ENCODE peak calls at places on chromosomes 7 and 10, in four cellular contexts. One of them, this sample, is unnamed.

GRCh38 chr7:101681170-101682007 is 52.3 kb upstream of the MYL10 start:
- DNase-seq in left ventricle myocardium inferior: peak
- DNase-seq in hepatocyte: peak
- DNase-seq in right lobe of liver: no peak
- DNase-seq in this sample: peak

GRCh38 chr7:29623976-29624375 is 60.3 kb downstream of the PRR15 start:
- DNase-seq in right lobe of liver: no peak
- DNase-seq in left ventricle myocardium inferior: no peak
- DNase-seq in hepatocyte: no peak
- DNase-seq in this sample: no peak

GRCh38 chr7:26688388-26688787 is 176.0 kb downstream of the SKAP2 start:
- DNase-seq in hepatocyte: peak
- DNase-seq in right lobe of liver: no peak
- DNase-seq in left ventricle myocardium inferior: no peak
- DNase-seq in this sample: no peak

GRCh38 chr7:21256310-21256877 is 171.5 kb upstream of the SP4 start:
- DNase-seq in left ventricle myocardium inferior: no peak
- DNase-seq in hepatocyte: peak
- DNase-seq in right lobe of liver: no peak
- DNase-seq in this sample: no peak

GRCh38 chr10:1174022-1174421 is 117.8 kb downstream of the WDR37 start:
- DNase-seq in right lobe of liver: peak
- DNase-seq in hepatocyte: no peak
- DNase-seq in left ventricle myocardium inferior: no peak
- DNase-seq in this sample: no peak

GRCh38 chr7:98991141-98991540 is 112.8 kb downstream of the TRRAP start:
- DNase-seq in hepatocyte: no peak
- DNase-seq in right lobe of liver: no peak
- DNase-seq in left ventricle myocardium inferior: no peak
- DNase-seq in this sample: no peak

GRCh38 chr10:1412531-1413189 is 324.7 kb downstream of the ADARB2 start:
- DNase-seq in right lobe of liver: no peak
- DNase-seq in left ventricle myocardium inferior: no peak
- DNase-seq in hepatocyte: no peak
- DNase-seq in this sample: no peak

GRCh38 chr7:44320794-44321371 is 4.5 kb downstream of the CAMK2B start:
- DNase-seq in left ventricle myocardium inferior: no peak
- DNase-seq in hepatocyte: no peak
- DNase-seq in right lobe of liver: peak
- DNase-seq in this sample: no peak

GRCh38 chr7:93055543-93056107 is 62.2 kb downstream of the SAMD9 start:
- DNase-seq in right lobe of liver: no peak
- DNase-seq in hepatocyte: peak
- DNase-seq in left ventricle myocardium inferior: no peak
- DNase-seq in this sample: no peak

GRCh38 chr10:125739994-125740679 is 20.6 kb downstream of the EDRF1 start:
- DNase-seq in hepatocyte: no peak
- DNase-seq in right lobe of liver: no peak
- DNase-seq in left ventricle myocardium inferior: no peak
- DNase-seq in this sample: no peak

GRCh38 chr10:50464004-50464409 is 159.7 kb downstream of the SGMS1 start:
- DNase-seq in right lobe of liver: no peak
- DNase-seq in left ventricle myocardium inferior: no peak
- DNase-seq in hepatocyte: no peak
- DNase-seq in this sample: no peak

GRCh38 chr7:136919820-136920219 is 51.4 kb downstream of the CHRM2 start:
- DNase-seq in right lobe of liver: no peak
- DNase-seq in hepatocyte: no peak
- DNase-seq in left ventricle myocardium inferior: no peak
- DNase-seq in this sample: no peak

GRCh38 chr7:23022258-23022745 is 8.4 kb upstream of the HYCC1 start:
- DNase-seq in hepatocyte: peak
- DNase-seq in right lobe of liver: no peak
- DNase-seq in left ventricle myocardium inferior: no peak
- DNase-seq in this sample: no peak

GRCh38 chr7:12322287-12322902 is 81.3 kb downstream of the VWDE start:
- DNase-seq in right lobe of liver: no peak
- DNase-seq in left ventricle myocardium inferior: no peak
- DNase-seq in hepatocyte: peak
- DNase-seq in this sample: no peak

GRCh38 chr7:97555845-97556431 is 175.9 kb upstream of the TAC1 start:
- DNase-seq in right lobe of liver: no peak
- DNase-seq in hepatocyte: no peak
- DNase-seq in left ventricle myocardium inferior: no peak
- DNase-seq in this sample: no peak

GRCh38 chr10:109898666-109899577 is 24.4 kb downstream of the XPNPEP1 start:
- DNase-seq in left ventricle myocardium inferior: peak
- DNase-seq in right lobe of liver: peak
- DNase-seq in hepatocyte: no peak
- DNase-seq in this sample: no peak

GRCh38 chr7:155229548-155230168 is 68.0 kb upstream of the INSIG1 start:
- DNase-seq in left ventricle myocardium inferior: no peak
- DNase-seq in right lobe of liver: no peak
- DNase-seq in hepatocyte: no peak
- DNase-seq in this sample: no peak

DNA sequence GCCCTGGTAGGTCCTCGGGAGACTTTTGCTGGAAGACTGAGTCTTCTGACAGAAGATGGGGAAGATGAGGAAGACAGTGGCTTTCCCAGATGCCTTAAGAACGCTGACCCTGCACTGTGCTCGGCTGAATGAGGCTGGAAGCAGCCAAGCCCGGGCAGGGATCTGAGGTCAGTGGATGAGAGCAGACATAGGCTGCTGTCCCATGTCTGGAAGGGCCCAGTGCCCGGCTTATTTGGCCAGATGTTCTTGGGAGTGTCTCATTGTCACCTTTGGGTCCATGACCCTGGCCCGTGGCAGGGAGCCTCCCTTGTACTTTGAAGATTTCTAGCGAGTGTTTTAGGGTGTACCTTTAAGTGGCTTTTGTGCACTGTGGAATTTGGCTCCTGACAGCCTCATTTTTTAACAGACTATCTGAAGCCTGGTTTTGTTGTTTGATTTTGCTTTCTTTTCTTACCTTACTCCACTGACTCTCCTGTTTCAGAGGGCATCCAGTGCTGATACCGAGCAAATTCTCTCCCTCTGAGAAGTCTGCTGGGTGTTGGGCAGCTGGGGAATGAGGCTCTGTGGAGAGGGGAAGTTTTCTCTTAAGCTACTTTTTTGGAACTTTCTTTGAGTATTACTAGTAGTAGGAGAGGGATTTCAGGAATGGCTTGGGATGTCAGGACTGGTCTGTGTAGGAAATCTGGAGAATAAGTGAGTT is 61.4 kb downstream of the CREB5 start:
- DNase-seq in right lobe of liver: no peak
- DNase-seq in left ventricle myocardium inferior: peak
- DNase-seq in hepatocyte: no peak
- DNase-seq in this sample: no peak
- H3K4me3 ChIP-seq in right lobe of liver: no peak
- H3K4me3 ChIP-seq in left ventricle myocardium inferior: peak
- H3K4me3 ChIP-seq in hepatocyte: no peak
- H3K4me3 ChIP-seq in this sample: no peak

GRCh38 chr10:33463011-33463410 is 128.5 kb upstream of the NRP1 start:
- DNase-seq in left ventricle myocardium inferior: no peak
- DNase-seq in right lobe of liver: no peak
- DNase-seq in hepatocyte: no peak
- DNase-seq in this sample: no peak

GRCh38 chr10:33459597-33459996 is 125.1 kb upstream of the NRP1 start:
- DNase-seq in right lobe of liver: no peak
- DNase-seq in left ventricle myocardium inferior: no peak
- DNase-seq in hepatocyte: no peak
- DNase-seq in this sample: no peak

GRCh38 chr10:33465747-33466146 is 131.3 kb upstream of the NRP1 start:
- DNase-seq in right lobe of liver: no peak
- DNase-seq in left ventricle myocardium inferior: no peak
- DNase-seq in hepatocyte: no peak
- DNase-seq in this sample: no peak

GRCh38 chr10:33461295-33461640 is 126.8 kb upstream of the NRP1 start:
- DNase-seq in left ventricle myocardium inferior: no peak
- DNase-seq in hepatocyte: no peak
- DNase-seq in right lobe of liver: no peak
- DNase-seq in this sample: no peak

GRCh38 chr10:33460461-33461294 is 126.2 kb upstream of the NRP1 start:
- DNase-seq in right lobe of liver: no peak
- DNase-seq in left ventricle myocardium inferior: peak
- DNase-seq in hepatocyte: peak
- DNase-seq in this sample: no peak
- H3K27ac ChIP-seq in right lobe of liver: no peak
- H3K27ac ChIP-seq in left ventricle myocardium inferior: peak
- H3K27ac ChIP-seq in hepatocyte: no peak
- H3K27ac ChIP-seq in this sample: peak

GRCh38 chr7:106779877-106780276 is 85.2 kb upstream of the PIK3CG start:
- DNase-seq in hepatocyte: peak
- DNase-seq in left ventricle myocardium inferior: no peak
- DNase-seq in right lobe of liver: peak
- DNase-seq in this sample: no peak
- TF ChIP-seq CTCF in hepatocyte: peak
- TF ChIP-seq CTCF in left ventricle myocardium inferior: peak
- TF ChIP-seq CTCF in right lobe of liver: peak
- TF ChIP-seq CTCF in this sample: no peak

DNA sequence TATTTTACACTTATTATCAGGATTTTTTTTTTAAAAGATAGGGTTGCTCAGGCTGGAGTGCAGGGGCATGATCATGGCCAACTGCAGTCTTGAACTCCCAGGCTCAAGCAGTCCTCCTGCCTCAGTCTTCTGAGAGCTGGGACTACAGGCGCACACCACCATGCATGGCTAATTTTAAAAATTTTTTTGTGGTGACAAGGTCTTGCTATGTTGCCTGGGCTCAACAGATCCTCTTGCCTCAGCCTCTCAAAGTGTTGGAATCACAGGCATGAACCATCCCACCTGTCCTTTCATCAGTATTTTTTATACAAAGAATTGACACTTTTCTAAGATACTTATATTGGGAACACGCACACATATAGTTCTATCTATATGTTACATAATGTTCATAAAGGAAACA is 99.3 kb downstream of the PIP4K2A start:
- DNase-seq in left ventricle myocardium inferior: no peak
- DNase-seq in right lobe of liver: no peak
- DNase-seq in hepatocyte: no peak
- DNase-seq in this sample: no peak
- H3K4me3 ChIP-seq in left ventricle myocardium inferior: no peak
- H3K4me3 ChIP-seq in right lobe of liver: no peak
- H3K4me3 ChIP-seq in hepatocyte: no peak
- H3K4me3 ChIP-seq in this sample: no peak

GRCh38 chr10:101902032-101902799 is 58.6 kb upstream of the KCNIP2 start:
- DNase-seq in hepatocyte: no peak
- DNase-seq in left ventricle myocardium inferior: no peak
- DNase-seq in right lobe of liver: no peak
- DNase-seq in this sample: no peak

GRCh38 chr10:101906586-101907183 is 63.1 kb upstream of the KCNIP2 start:
- DNase-seq in left ventricle myocardium inferior: no peak
- DNase-seq in right lobe of liver: no peak
- DNase-seq in hepatocyte: no peak
- DNase-seq in this sample: no peak

GRCh38 chr10:101905241-101905640 is 61.6 kb upstream of the KCNIP2 start:
- DNase-seq in right lobe of liver: no peak
- DNase-seq in hepatocyte: no peak
- DNase-seq in left ventricle myocardium inferior: no peak
- DNase-seq in this sample: no peak

GRCh38 chr10:101901340-101901739 is 57.7 kb upstream of the KCNIP2 start:
- DNase-seq in right lobe of liver: no peak
- DNase-seq in left ventricle myocardium inferior: no peak
- DNase-seq in hepatocyte: no peak
- DNase-seq in this sample: no peak

GRCh38 chr10:101903827-101904520 is 60.4 kb upstream of the KCNIP2 start:
- DNase-seq in left ventricle myocardium inferior: no peak
- DNase-seq in right lobe of liver: no peak
- DNase-seq in hepatocyte: no peak
- DNase-seq in this sample: no peak
- H3K27ac ChIP-seq in left ventricle myocardium inferior: peak
- H3K27ac ChIP-seq in right lobe of liver: no peak
- H3K27ac ChIP-seq in hepatocyte: no peak
- H3K27ac ChIP-seq in this sample: no peak

GRCh38 chr10:128530301-128530700 is 404.1 kb upstream of the MKI67 start:
- DNase-seq in hepatocyte: peak
- DNase-seq in left ventricle myocardium inferior: no peak
- DNase-seq in right lobe of liver: no peak
- DNase-seq in this sample: no peak
- TF ChIP-seq CTCF in hepatocyte: peak
- TF ChIP-seq CTCF in left ventricle myocardium inferior: peak
- TF ChIP-seq CTCF in right lobe of liver: peak
- TF ChIP-seq CTCF in this sample: peak